ENCODE peak calls at places on chromosome 9, in ten cellular contexts. One of them, this sample, is unnamed.

GRCh38 chr9:995776-996175 is 19.3 kb downstream of the DMRT3 start:
- DNase-seq in tibial artery: no peak
- DNase-seq in breast epithelium: no peak
- DNase-seq in spleen: no peak
- DNase-seq in upper lobe of right lung: no peak
- DNase-seq in NT2/D1: no peak
- DNase-seq in GM23248: peak; percentile 50
- DNase-seq in MM.1S: no peak
- DNase-seq in psoas muscle: no peak
- DNase-seq in left ventricle myocardium inferior: no peak
- DNase-seq in this sample: no peak

GRCh38 chr9:87267701-87268100 is 230.0 kb upstream of the DAPK1 start:
- DNase-seq in tibial artery: peak; percentile 70
- DNase-seq in breast epithelium: peak; percentile 62
- DNase-seq in spleen: no peak
- DNase-seq in upper lobe of right lung: no peak
- DNase-seq in NT2/D1: no peak
- DNase-seq in GM23248: peak; percentile 91
- DNase-seq in MM.1S: no peak
- DNase-seq in psoas muscle: peak; percentile 67
- DNase-seq in left ventricle myocardium inferior: peak; percentile 55
- DNase-seq in this sample: no peak

GRCh38 chr9:107224252-107224651 is 58.8 kb upstream of the RAD23B start:
- DNase-seq in tibial artery: no peak
- DNase-seq in breast epithelium: no peak
- DNase-seq in spleen: no peak
- DNase-seq in upper lobe of right lung: no peak
- DNase-seq in NT2/D1: no peak
- DNase-seq in GM23248: no peak
- DNase-seq in MM.1S: no peak
- DNase-seq in psoas muscle: no peak
- DNase-seq in left ventricle myocardium inferior: no peak
- DNase-seq in this sample: no peak

GRCh38 chr9:2872307-2872940 is 28.5 kb upstream of the PUM3 start:
- DNase-seq in tibial artery: no peak
- DNase-seq in breast epithelium: no peak
- DNase-seq in spleen: no peak
- DNase-seq in upper lobe of right lung: no peak
- DNase-seq in NT2/D1: no peak
- DNase-seq in GM23248: peak; percentile 56
- DNase-seq in MM.1S: no peak
- DNase-seq in psoas muscle: no peak
- DNase-seq in left ventricle myocardium inferior: no peak
- DNase-seq in this sample: no peak

GRCh38 chr9:116860509-116861120 is 173.5 kb downstream of the TRIM32 start:
- DNase-seq in tibial artery: peak; percentile 63
- DNase-seq in breast epithelium: peak; percentile 68
- DNase-seq in spleen: no peak
- DNase-seq in upper lobe of right lung: no peak
- DNase-seq in NT2/D1: peak; percentile 88
- DNase-seq in GM23248: peak; percentile 79
- DNase-seq in MM.1S: no peak
- DNase-seq in psoas muscle: peak; percentile 47
- DNase-seq in left ventricle myocardium inferior: peak; percentile 47
- DNase-seq in this sample: peak; percentile 84

GRCh38 chr9:121692606-121693505 is 41.4 kb downstream of the DAB2IP start:
- DNase-seq in tibial artery: no peak
- DNase-seq in breast epithelium: no peak
- DNase-seq in spleen: no peak
- DNase-seq in upper lobe of right lung: no peak
- DNase-seq in NT2/D1: peak; percentile 77
- DNase-seq in GM23248: peak; percentile 53
- DNase-seq in MM.1S: no peak
- DNase-seq in psoas muscle: peak; percentile 50
- DNase-seq in left ventricle myocardium inferior: no peak
- DNase-seq in this sample: no peak

GRCh38 chr9:86983260-86984255 is 36.3 kb upstream of the GAS1 start:
- DNase-seq in tibial artery: no peak
- DNase-seq in breast epithelium: no peak
- DNase-seq in spleen: no peak
- DNase-seq in upper lobe of right lung: no peak
- DNase-seq in NT2/D1: no peak
- DNase-seq in GM23248: peak; percentile 87
- DNase-seq in MM.1S: no peak
- DNase-seq in psoas muscle: peak; percentile 28
- DNase-seq in left ventricle myocardium inferior: peak; percentile 17
- DNase-seq in this sample: no peak

GRCh38 chr9:131839281-131840084 is 99.6 kb upstream of the RAPGEF1 start:
- DNase-seq in tibial artery: no peak
- DNase-seq in breast epithelium: no peak
- DNase-seq in spleen: no peak
- DNase-seq in upper lobe of right lung: no peak
- DNase-seq in NT2/D1: no peak
- DNase-seq in GM23248: peak; percentile 82
- DNase-seq in MM.1S: no peak
- DNase-seq in psoas muscle: no peak
- DNase-seq in left ventricle myocardium inferior: no peak
- DNase-seq in this sample: no peak

GRCh38 chr9:15461601-15462000 is 38.9 kb downstream of the SNAPC3 start:
- DNase-seq in tibial artery: no peak
- DNase-seq in breast epithelium: no peak
- DNase-seq in spleen: no peak
- DNase-seq in upper lobe of right lung: no peak
- DNase-seq in NT2/D1: no peak
- DNase-seq in GM23248: no peak
- DNase-seq in MM.1S: no peak
- DNase-seq in psoas muscle: no peak
- DNase-seq in left ventricle myocardium inferior: no peak
- DNase-seq in this sample: no peak

GRCh38 chr9:91972711-91973110 is 22.7 kb upstream of the ROR2 start:
- DNase-seq in tibial artery: no peak
- DNase-seq in breast epithelium: no peak
- DNase-seq in spleen: no peak
- DNase-seq in upper lobe of right lung: no peak
- DNase-seq in NT2/D1: no peak
- DNase-seq in GM23248: no peak
- DNase-seq in MM.1S: no peak
- DNase-seq in psoas muscle: no peak
- DNase-seq in left ventricle myocardium inferior: no peak
- DNase-seq in this sample: no peak

DNA sequence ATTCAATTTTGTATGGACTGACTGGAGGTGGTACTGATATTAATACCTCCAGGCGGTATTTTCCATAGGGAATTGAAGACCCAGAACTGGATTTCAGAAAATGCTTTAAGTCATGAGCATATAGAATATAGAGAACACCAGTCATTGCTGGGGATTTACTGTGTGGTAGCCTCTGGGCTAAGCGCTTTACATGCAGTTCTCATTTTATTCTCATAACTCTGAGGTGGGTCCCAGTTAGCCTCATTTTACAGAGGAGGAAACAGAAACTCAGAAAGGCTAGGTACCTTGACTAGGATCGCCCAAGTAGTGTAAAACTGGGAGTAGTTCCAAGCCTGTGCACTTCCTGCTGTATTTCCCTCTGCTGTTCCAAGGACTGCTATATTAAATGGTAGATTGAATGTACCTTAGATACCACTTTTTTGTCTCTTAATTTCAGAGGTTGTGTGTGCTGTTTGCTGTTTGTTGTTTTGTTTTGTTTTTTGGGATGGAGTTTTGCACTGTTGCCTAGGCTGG is 13.8 kb downstream of the SLC44A1 start:
- DNase-seq in tibial artery: no peak
- DNase-seq in breast epithelium: no peak
- DNase-seq in spleen: no peak
- DNase-seq in upper lobe of right lung: no peak
- DNase-seq in NT2/D1: no peak
- DNase-seq in GM23248: no peak
- DNase-seq in MM.1S: peak; percentile 10
- DNase-seq in psoas muscle: no peak
- DNase-seq in left ventricle myocardium inferior: no peak
- DNase-seq in this sample: no peak
- H3K4me1 ChIP-seq in tibial artery: peaks cover 37% of the 10 kb centered on the region
- H3K4me1 ChIP-seq in breast epithelium: peaks cover 3% of the 10 kb centered on the region
- H3K4me1 ChIP-seq in spleen: peaks cover 45% of the 10 kb centered on the region
- H3K4me1 ChIP-seq in upper lobe of right lung: peaks cover 35% of the 10 kb centered on the region
- H3K4me1 ChIP-seq in NT2/D1: no peaks in the 10 kb centered on the region
- H3K4me1 ChIP-seq in GM23248: peaks cover 15% of the 10 kb centered on the region
- H3K4me1 ChIP-seq in MM.1S: peaks cover 73% of the 10 kb centered on the region
- H3K4me1 ChIP-seq in psoas muscle: peaks cover 13% of the 10 kb centered on the region
- H3K4me1 ChIP-seq in left ventricle myocardium inferior: peaks cover 36% of the 10 kb centered on the region
- H3K4me1 ChIP-seq in this sample: no peaks in the 10 kb centered on the region

GRCh38 chr9:137200311-137201204 is at the start of gene TPRN:
- DNase-seq in tibial artery: peak; percentile 100
- DNase-seq in breast epithelium: peak; percentile 99
- DNase-seq in spleen: peak; percentile 99
- DNase-seq in upper lobe of right lung: peak; percentile 100
- DNase-seq in NT2/D1: peak; percentile 99
- DNase-seq in GM23248: peak; percentile 100
- DNase-seq in MM.1S: peak; percentile 100
- DNase-seq in psoas muscle: peak; percentile 100
- DNase-seq in left ventricle myocardium inferior: peak; percentile 100
- DNase-seq in this sample: peak; percentile 94

GRCh38 chr9:137205126-137206069 is at the start of the genes NDOR1 and TMEM203:
- DNase-seq in tibial artery: peak; percentile 86
- DNase-seq in breast epithelium: peak; percentile 79
- DNase-seq in spleen: peak; percentile 98
- DNase-seq in upper lobe of right lung: peak; percentile 97
- DNase-seq in NT2/D1: peak; percentile 82
- DNase-seq in GM23248: peak; percentile 94
- DNase-seq in MM.1S: peak; percentile 89
- DNase-seq in psoas muscle: peak; percentile 94
- DNase-seq in left ventricle myocardium inferior: peak; percentile 91
- DNase-seq in this sample: no peak

GRCh38 chr9:137204731-137205125 is 720 bp downstream of the TMEM203 start:
- DNase-seq in tibial artery: no peak
- DNase-seq in breast epithelium: no peak
- DNase-seq in spleen: no peak
- DNase-seq in upper lobe of right lung: no peak
- DNase-seq in NT2/D1: no peak
- DNase-seq in GM23248: no peak
- DNase-seq in MM.1S: no peak
- DNase-seq in psoas muscle: peak; percentile 11
- DNase-seq in left ventricle myocardium inferior: no peak
- DNase-seq in this sample: no peak

GRCh38 chr9:137201205-137201868 is 796 bp upstream of the TPRN start:
- DNase-seq in tibial artery: no peak
- DNase-seq in breast epithelium: no peak
- DNase-seq in spleen: no peak
- DNase-seq in upper lobe of right lung: no peak
- DNase-seq in NT2/D1: no peak
- DNase-seq in GM23248: peak; percentile 27
- DNase-seq in MM.1S: no peak
- DNase-seq in psoas muscle: no peak
- DNase-seq in left ventricle myocardium inferior: no peak
- DNase-seq in this sample: no peak

GRCh38 chr9:137202966-137203365 is 2.4 kb upstream of the TPRN start:
- DNase-seq in tibial artery: no peak
- DNase-seq in breast epithelium: no peak
- DNase-seq in spleen: no peak
- DNase-seq in upper lobe of right lung: no peak
- DNase-seq in NT2/D1: no peak
- DNase-seq in GM23248: no peak
- DNase-seq in MM.1S: no peak
- DNase-seq in psoas muscle: no peak
- DNase-seq in left ventricle myocardium inferior: no peak
- DNase-seq in this sample: no peak
- H3K4me1 ChIP-seq in tibial artery: peaks cover 76% of the 10 kb centered on the region
- H3K4me1 ChIP-seq in breast epithelium: peaks cover 45% of the 10 kb centered on the region
- H3K4me1 ChIP-seq in spleen: peaks cover 88% of the 10 kb centered on the region
- H3K4me1 ChIP-seq in upper lobe of right lung: peaks cover 58% of the 10 kb centered on the region
- H3K4me1 ChIP-seq in NT2/D1: peaks cover 26% of the 10 kb centered on the region
- H3K4me1 ChIP-seq in GM23248: peaks cover 25% of the 10 kb centered on the region
- H3K4me1 ChIP-seq in MM.1S: peaks cover 24% of the 10 kb centered on the region
- H3K4me1 ChIP-seq in psoas muscle: peaks cover 68% of the 10 kb centered on the region
- H3K4me1 ChIP-seq in left ventricle myocardium inferior: peaks cover 80% of the 10 kb centered on the region
- H3K4me1 ChIP-seq in this sample: peaks cover 10% of the 10 kb centered on the region

DNA sequence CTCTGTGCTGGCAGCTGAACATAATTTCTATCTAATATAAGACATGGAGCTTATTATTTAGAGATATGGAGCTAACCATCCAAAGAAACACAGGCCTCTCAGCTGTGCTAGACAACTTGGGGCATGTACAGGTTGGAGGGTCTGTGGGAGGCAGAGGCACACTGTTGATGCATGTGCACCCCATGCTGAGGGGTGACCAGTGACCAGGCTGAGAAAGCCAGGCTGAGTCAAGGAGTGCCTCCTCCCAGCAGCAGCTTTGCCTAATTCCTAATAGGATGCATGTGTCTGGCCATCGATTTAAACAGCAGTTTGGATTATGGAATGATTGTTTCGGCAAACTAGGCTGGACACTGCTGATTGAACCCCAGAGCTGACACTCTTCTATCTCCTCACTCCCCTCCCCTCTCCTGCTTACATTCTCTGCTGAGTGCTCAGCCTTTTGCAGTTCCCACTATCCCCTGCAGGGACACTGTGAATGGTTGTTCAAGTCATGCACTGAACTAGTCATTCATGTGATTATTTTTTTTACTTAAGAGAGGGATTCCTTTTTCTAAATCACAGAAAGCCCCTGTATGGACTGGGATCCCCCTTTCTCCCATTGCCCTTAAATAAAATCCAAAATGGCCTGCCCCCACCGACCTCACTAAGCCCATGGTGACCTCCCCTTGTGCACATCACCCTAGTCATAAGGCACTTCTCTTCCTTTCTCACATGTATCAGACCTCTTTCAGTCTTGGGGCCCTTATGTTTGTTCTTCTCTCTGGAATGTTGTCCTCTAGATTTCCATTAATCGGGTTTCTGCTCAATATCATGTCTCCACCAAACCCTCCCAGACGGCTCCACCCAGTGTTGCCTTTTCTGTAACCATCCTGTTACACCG is 196.0 kb downstream of the ERCC6L2 start:
- DNase-seq in tibial artery: no peak
- DNase-seq in breast epithelium: no peak
- DNase-seq in spleen: no peak
- DNase-seq in upper lobe of right lung: no peak
- DNase-seq in NT2/D1: peak; percentile 44
- DNase-seq in GM23248: peak; percentile 51
- DNase-seq in MM.1S: no peak
- DNase-seq in psoas muscle: no peak
- DNase-seq in left ventricle myocardium inferior: no peak
- DNase-seq in this sample: no peak
- H3K4me1 ChIP-seq in tibial artery: peaks cover 27% of the 10 kb centered on the region
- H3K4me1 ChIP-seq in breast epithelium: no peaks in the 10 kb centered on the region
- H3K4me1 ChIP-seq in spleen: no peaks in the 10 kb centered on the region
- H3K4me1 ChIP-seq in upper lobe of right lung: no peaks in the 10 kb centered on the region
- H3K4me1 ChIP-seq in NT2/D1: peaks cover 12% of the 10 kb centered on the region
- H3K4me1 ChIP-seq in GM23248: no peaks in the 10 kb centered on the region
- H3K4me1 ChIP-seq in MM.1S: no peaks in the 10 kb centered on the region
- H3K4me1 ChIP-seq in psoas muscle: peaks cover 11% of the 10 kb centered on the region
- H3K4me1 ChIP-seq in left ventricle myocardium inferior: peaks cover 19% of the 10 kb centered on the region
- H3K4me1 ChIP-seq in this sample: peaks cover 3% of the 10 kb centered on the region

DNA sequence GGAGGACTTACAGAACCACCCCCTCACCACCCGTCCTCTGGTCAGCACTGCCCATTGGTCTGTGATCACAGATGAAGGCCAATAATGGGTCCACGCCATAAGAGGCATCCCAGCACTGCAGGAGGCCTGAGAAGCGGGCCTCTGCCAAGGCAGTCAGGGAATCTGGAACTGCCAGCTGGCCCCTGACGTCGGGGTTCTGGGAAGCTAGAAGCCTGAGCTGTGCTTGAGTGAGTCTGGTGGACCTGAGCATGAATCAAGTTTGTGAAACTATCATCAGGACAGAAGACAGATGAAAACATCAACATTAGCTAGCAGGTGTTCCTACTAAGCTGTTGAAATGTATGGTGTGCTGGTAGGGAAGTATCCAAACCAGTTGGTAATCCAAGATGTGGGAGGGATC is 7.8 kb downstream of the ANGPTL2 start:
- DNase-seq in tibial artery: no peak
- DNase-seq in breast epithelium: no peak
- DNase-seq in spleen: no peak
- DNase-seq in upper lobe of right lung: peak; percentile 21
- DNase-seq in NT2/D1: no peak
- DNase-seq in GM23248: no peak
- DNase-seq in MM.1S: no peak
- DNase-seq in psoas muscle: peak; percentile 81
- DNase-seq in left ventricle myocardium inferior: no peak
- DNase-seq in this sample: no peak
- H3K4me1 ChIP-seq in tibial artery: peaks cover 24% of the 10 kb centered on the region
- H3K4me1 ChIP-seq in breast epithelium: peaks cover 3% of the 10 kb centered on the region
- H3K4me1 ChIP-seq in spleen: peaks cover 47% of the 10 kb centered on the region
- H3K4me1 ChIP-seq in upper lobe of right lung: peaks cover 22% of the 10 kb centered on the region
- H3K4me1 ChIP-seq in NT2/D1: peaks cover 17% of the 10 kb centered on the region
- H3K4me1 ChIP-seq in GM23248: peaks cover 5% of the 10 kb centered on the region
- H3K4me1 ChIP-seq in MM.1S: peaks cover 31% of the 10 kb centered on the region
- H3K4me1 ChIP-seq in psoas muscle: peaks cover 86% of the 10 kb centered on the region
- H3K4me1 ChIP-seq in left ventricle myocardium inferior: peaks cover 98% of the 10 kb centered on the region
- H3K4me1 ChIP-seq in this sample: peaks cover 14% of the 10 kb centered on the region